ENCODE peak calls at places on chromosomes 5 and 9, in ten cellular contexts. B, P, W, Z, S, J, R, Q, E and T are unnamed samples.

GRCh38 chr5:139415221-139415861 is 11.5 kb upstream of the SPATA24 start:
- DNase-seq in E (peak; percentile 63), J (no peak), B (peak; percentile 27), P (no peak), Z (no peak), R (no peak), Q (no peak), W (no peak), S (no peak), T (no peak)

GRCh38 chr5:137619191-137619870 is 116.6 kb downstream of the KLHL3 start:
- DNase-seq in B (peak; percentile 83), W (no peak), S (peak; percentile 79), Z (no peak), R (no peak), P (no peak), Q (no peak), J (peak; percentile 81), E (peak; percentile 75), T (peak; percentile 25)

GRCh38 chr9:89363311-89363670 is 45.0 kb downstream of the SECISBP2 start:
- DNase-seq in Q (peak; percentile 23), Z (no peak), S (no peak), E (no peak), B (no peak), R (no peak), W (no peak), P (no peak), J (no peak), T (no peak)

GRCh38 chr5:148836272-148837250 is 10.2 kb downstream of the ADRB2 start:
- DNase-seq in P (no peak), Z (no peak), B (no peak), Q (no peak), W (no peak), R (no peak), J (no peak), E (no peak), S (no peak), T (no peak)

GRCh38 chr9:136946893-136947891 is 2.1 kb downstream of the C8G start:
- DNase-seq in W (no peak), B (peak; percentile 62), P (no peak), S (no peak), R (no peak), E (peak; percentile 60), Q (no peak), Z (no peak), J (no peak), T (no peak)

GRCh38 chr5:66807743-66808142 is 211.6 kb downstream of the MAST4 start:
- DNase-seq in P (peak; percentile 21), B (peak; percentile 40), R (peak; percentile 66), E (no peak), S (no peak), Z (no peak), J (peak; percentile 55), Q (no peak), W (no peak), T (peak; percentile 14)

GRCh38 chr9:22447607-22448305 is 1.1 kb downstream of the DMRTA1 start:
- DNase-seq in B (no peak), W (peak; percentile 30), P (peak; percentile 3), E (no peak), Z (no peak), Q (peak; percentile 31), R (no peak), J (no peak), S (no peak), T (peak; percentile 32)

GRCh38 chr9:84481819-84482218 is 141.3 kb upstream of the SLC28A3 start:
- DNase-seq in Q (no peak), S (no peak), R (no peak), B (peak; percentile 60), J (no peak), P (peak; percentile 48), E (no peak), W (no peak), Z (no peak), T (no peak)

GRCh38 chr9:130805510-130806387 is 29.3 kb upstream of the ABL1 start:
- DNase-seq in J (peak; percentile 28), Q (no peak), W (no peak), B (no peak), P (no peak), R (no peak), S (no peak), E (no peak), Z (peak; percentile 12), T (no peak)

GRCh38 chr9:124110307-124110915 is 98.8 kb downstream of the LHX2 start:
- DNase-seq in R (peak; percentile 44), P (peak; percentile 91), Z (peak; percentile 54), Q (peak; percentile 73), E (peak; percentile 60), J (peak; percentile 59), B (peak; percentile 79), W (peak; percentile 55), S (peak; percentile 46), T (peak; percentile 49)

GRCh38 chr9:18755263-18755662 is 277.7 kb downstream of the SAXO1 start:
- DNase-seq in E (no peak), S (no peak), W (no peak), Z (no peak), J (no peak), P (no peak), B (no peak), R (no peak), Q (no peak), T (no peak)

GRCh38 chr5:133066045-133066444 is 14.2 kb downstream of the HSPA4 start:
- DNase-seq in B (no peak), E (no peak), S (no peak), P (no peak), Q (no peak), Z (no peak), W (no peak), J (no peak), R (no peak), T (no peak)

GRCh38 chr5:134545070-134545868 is 19.8 kb downstream of the JADE2 start:
- DNase-seq in Z (peak; percentile 81), P (no peak), R (no peak), Q (no peak), W (no peak), J (no peak), S (peak; percentile 91), B (no peak), E (peak; percentile 88), T (peak; percentile 44)

GRCh38 chr9:114776683-114777399 is 29.0 kb downstream of the TNFSF15 start:
- DNase-seq in R (no peak), Q (no peak), S (no peak), B (no peak), Z (no peak), W (no peak), E (no peak), P (no peak), J (no peak), T (no peak)

GRCh38 chr5:138148811-138149210 is 9.6 kb upstream of the NME5 start:
- DNase-seq in E (no peak), R (no peak), P (no peak), W (peak; percentile 27), Q (no peak), Z (no peak), B (no peak), J (peak; percentile 65), S (peak; percentile 65), T (no peak)

GRCh38 chr9:134437417-134438203 is 111.4 kb downstream of the RXRA start:
- DNase-seq in S (no peak), Z (no peak), R (no peak), W (peak; percentile 60), E (no peak), Q (peak; percentile 51), P (peak; percentile 61), J (no peak), B (peak; percentile 73), T (no peak)

DNA sequence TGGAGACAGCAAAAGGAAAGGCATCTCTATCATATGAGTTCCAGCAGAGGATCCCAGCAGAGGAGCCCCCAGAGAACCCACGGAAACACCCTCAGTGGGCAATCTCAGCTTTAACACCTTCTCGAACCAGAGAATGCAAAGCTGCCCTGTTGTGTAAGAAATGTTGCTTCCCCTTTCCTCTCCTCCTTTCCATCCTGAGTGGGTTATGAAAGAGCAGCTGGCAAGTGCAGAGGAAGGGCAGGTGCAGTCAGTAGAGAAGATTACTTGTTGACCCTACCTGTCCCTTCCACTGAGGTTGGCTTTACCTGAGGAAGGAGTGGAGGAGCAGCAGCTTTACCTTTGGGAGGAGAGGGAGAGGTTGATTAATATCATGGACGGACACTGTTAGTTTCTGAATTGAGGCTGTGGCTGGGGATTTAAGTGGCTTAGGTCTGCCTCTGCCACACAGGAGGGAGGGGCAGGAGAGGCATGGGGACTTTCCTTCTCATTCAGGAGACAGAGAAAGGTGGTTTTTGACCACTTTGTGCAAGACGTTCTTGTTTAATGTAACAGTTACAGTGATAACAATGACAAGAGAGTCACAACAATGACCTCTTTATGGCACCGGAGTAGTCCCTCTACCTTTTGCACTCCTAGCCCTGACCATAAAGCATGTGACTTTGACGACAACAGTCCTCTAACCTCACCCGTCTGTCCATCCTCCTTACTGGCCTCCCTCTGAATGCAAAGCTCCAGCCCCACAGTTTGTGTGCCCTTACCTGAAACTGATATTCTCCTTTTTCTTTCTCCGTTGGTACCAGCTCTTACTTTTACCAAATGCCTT is 254.8 kb downstream of the NSG2 start:
- DNase-seq in Q (peak; percentile 12), Z (no peak), W (no peak), S (no peak), E (no peak), J (no peak), R (no peak), B (no peak), P (no peak), T (no peak)
- H3K4me1 ChIP-seq in Q (no peaks in the 10 kb centered on the region), Z (no peaks in the 10 kb centered on the region), W (no peaks in the 10 kb centered on the region), S (peaks cover 2% of the 10 kb centered on the region), E (no peaks in the 10 kb centered on the region), J (no peaks in the 10 kb centered on the region), R (no peaks in the 10 kb centered on the region), B (peaks cover 9% of the 10 kb centered on the region), P (peaks cover 39% of the 10 kb centered on the region), T (no peaks in the 10 kb centered on the region)

GRCh38 chr9:92720209-92720765 is 44.3 kb downstream of the BICD2 start:
- DNase-seq in W (no peak), S (no peak), B (no peak), Q (no peak), R (no peak), Z (peak; percentile 72), P (no peak), J (no peak), E (no peak), T (no peak)
- H3K27ac ChIP-seq in W (no peak overlapping the region), S (no peak overlapping the region), B (no peak overlapping the region), Q (no peak overlapping the region), R (no peak overlapping the region), Z (peak overlapping the region; percentile 96), P (no peak overlapping the region), J (no peak overlapping the region), E (no peak overlapping the region), T (no peak overlapping the region)

GRCh38 chr9:14318934-14319513 is 5.1 kb upstream of the NFIB start:
- DNase-seq in Q (no peak), J (no peak), R (no peak), Z (no peak), E (no peak), S (no peak), W (no peak), B (no peak), P (no peak), T (no peak)
- H3K4me1 ChIP-seq in Q (peaks cover 8% of the 10 kb centered on the region), J (peaks cover 4% of the 10 kb centered on the region), R (peaks cover 43% of the 10 kb centered on the region), Z (peaks cover 59% of the 10 kb centered on the region), E (peaks cover 44% of the 10 kb centered on the region), S (no peaks in the 10 kb centered on the region), W (peaks cover 68% of the 10 kb centered on the region), B (peaks cover 30% of the 10 kb centered on the region), P (peaks cover 12% of the 10 kb centered on the region), T (peaks cover 62% of the 10 kb centered on the region)

DNA sequence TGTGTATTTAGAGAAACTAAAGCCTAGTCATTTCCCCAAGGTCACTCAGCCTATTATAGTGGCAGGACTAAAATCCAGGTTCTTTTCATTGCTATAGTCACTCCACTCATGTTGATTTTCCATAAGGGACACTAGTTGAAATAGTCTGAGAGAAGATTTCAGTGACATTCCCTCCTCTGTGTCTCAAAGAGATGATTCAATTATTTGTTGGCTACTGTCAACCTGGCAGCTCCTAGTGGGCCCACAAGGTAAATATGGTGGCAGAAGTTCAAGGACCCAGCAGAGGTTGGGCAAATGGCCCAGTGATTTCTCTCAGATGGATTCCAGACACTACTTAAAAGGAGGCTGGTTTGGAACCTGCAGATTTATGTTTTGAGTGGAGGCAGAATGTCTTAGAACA is 48.1 kb downstream of the G3BP1 start:
- DNase-seq in W (no peak), P (no peak), S (no peak), R (no peak), B (no peak), Q (no peak), Z (no peak), E (no peak), J (no peak), T (no peak)
- H3K27ac ChIP-seq in W (no peak overlapping the region), P (no peak overlapping the region), S (no peak overlapping the region), R (no peak overlapping the region), B (no peak overlapping the region), Q (no peak overlapping the region), Z (no peak overlapping the region), E (no peak overlapping the region), J (no peak overlapping the region), T (no peak overlapping the region)